ENCODE peak calls at places on chromosome 20, in ten cellular contexts. G is bronchial epithelial cell; U is heart left ventricle; J is foreskin fibroblast; K is left cardiac atrium; Q is NCI-H2029; B is ELF-1; M is CD8-positive, alpha-beta T cell; N is effector memory CD8-positive, alpha-beta T cell; V is NCI-H345. R is an unnamed sample.
A peak's percentile ranks its signal among the peaks of the same experiment; 100 is the strongest.

GRCh38 chr20:63472862-63473390 is 471 bp upstream of the KCNQ2 start:
- DNase-seq in G (no peak), U (no peak), J (no peak), K (no peak), Q (no peak), B (no peak), M (no peak), N (no peak), V (no peak), R (no peak)

GRCh38 chr20:40218296-40218955 is 470.6 kb downstream of the MAFB start:
- DNase-seq in G (no peak), U (no peak), J (no peak), K (no peak), Q (no peak), B (peak; percentile 62), M (no peak), N (no peak), V (no peak), R (no peak)

GRCh38 chr20:53839423-53840176 is 230.8 kb downstream of the BCAS1 start:
- DNase-seq in G (no peak), U (peak; percentile 68), J (no peak), K (no peak), Q (no peak), B (no peak), M (peak; percentile 58), N (peak; percentile 66), V (no peak), R (peak; percentile 83)

GRCh38 chr20:2208897-2209296 is 86.9 kb upstream of the TGM3 start:
- DNase-seq in G (no peak), U (no peak), J (no peak), K (no peak), Q (no peak), B (no peak), M (no peak), N (no peak), V (no peak), R (no peak)

GRCh38 chr20:45235995-45236394 is 14.8 kb downstream of the SEMG2 start:
- DNase-seq in G (no peak), U (no peak), J (no peak), K (no peak), Q (no peak), B (peak; percentile 58), M (no peak), N (no peak), V (no peak), R (no peak)

GRCh38 chr20:3843490-3843889 is 3.1 kb upstream of the MAVS start:
- DNase-seq in G (peak; percentile 49), U (no peak), J (peak; percentile 79), K (no peak), Q (no peak), B (peak; percentile 64), M (no peak), N (no peak), V (no peak), R (peak; percentile 66)

GRCh38 chr20:59207742-59208357 is 44.2 kb downstream of the ZNF831 start:
- DNase-seq in G (peak; percentile 18), U (peak; percentile 75), J (no peak), K (peak; percentile 56), Q (no peak), B (peak; percentile 85), M (peak; percentile 73), N (peak; percentile 81), V (no peak), R (peak; percentile 86)

GRCh38 chr20:13671500-13672288 is 33.0 kb upstream of the TASP1 start:
- DNase-seq in G (peak; percentile 50), U (no peak), J (peak; percentile 41), K (peak; percentile 39), Q (no peak), B (no peak), M (no peak), N (no peak), V (no peak), R (no peak)

GRCh38 chr20:32731882-32732266 is 11.4 kb downstream of the COMMD7 start:
- DNase-seq in G (peak; percentile 61), U (no peak), J (no peak), K (no peak), Q (no peak), B (peak; percentile 22), M (no peak), N (no peak), V (no peak), R (no peak)

GRCh38 chr20:31496761-31497295 is 17.4 kb upstream of the HM13 start:
- DNase-seq in G (no peak), U (peak; percentile 90), J (no peak), K (peak; percentile 87), Q (no peak), B (peak; percentile 44), M (no peak), N (no peak), V (no peak), R (no peak)

GRCh38 chr20:36677422-36677771 is 31.4 kb upstream of the SLA2 start:
- DNase-seq in G (no peak), U (no peak), J (no peak), K (no peak), Q (peak; percentile 88), B (peak; percentile 7), M (no peak), N (no peak), V (no peak), R (no peak)

GRCh38 chr20:38547288-38547825 is 33.6 kb upstream of the ADIG start:
- DNase-seq in G (no peak), U (no peak), J (no peak), K (no peak), Q (no peak), B (no peak), M (no peak), N (no peak), V (no peak), R (no peak)

GRCh38 chr20:37992802-37993538 is 40.3 kb downstream of the TTI1 start:
- DNase-seq in G (peak; percentile 92), U (no peak), J (peak; percentile 81), K (peak; percentile 43), Q (peak; percentile 12), B (peak; percentile 41), M (no peak), N (no peak), V (peak; percentile 22), R (no peak)

GRCh38 chr20:2651772-2652723 is at the start of gene NOP56:
- DNase-seq in G (peak; percentile 60), U (peak; percentile 97), J (peak; percentile 92), K (peak; percentile 92), Q (peak; percentile 86), B (peak; percentile 93), M (peak; percentile 92), N (peak; percentile 98), V (peak; percentile 96), R (peak; percentile 91)

GRCh38 chr20:51695574-51696303 is 72.5 kb downstream of the ATP9A start:
- DNase-seq in G (peak; percentile 79), U (no peak), J (peak; percentile 82), K (no peak), Q (no peak), B (no peak), M (no peak), N (no peak), V (peak; percentile 3), R (no peak)

GRCh38 chr20:54535045-54535444 is 59.7 kb downstream of the DOK5 start:
- DNase-seq in G (no peak), U (no peak), J (no peak), K (no peak), Q (no peak), B (no peak), M (no peak), N (no peak), V (no peak), R (no peak)

GRCh38 chr20:50170549-50171220 is 17.2 kb upstream of the PEDS1 start:
- DNase-seq in G (no peak), U (no peak), J (no peak), K (no peak), Q (no peak), B (no peak), M (no peak), N (no peak), V (no peak), R (no peak)